ENCODE peak calls at places on chromosomes 3 and 15, in five cellular contexts. Y, R, E, H and S are unnamed samples.

GRCh38 chr3:115698851-115699535 is 75.7 kb downstream of the GAP43 start:
- DNase-seq in R (peak; percentile 72), E (no peak), Y (peak; percentile 18), H (no peak), S (peak; percentile 64)

GRCh38 chr15:97235285-97235985 is 725.1 kb upstream of the ARRDC4 start:
- DNase-seq in Y (peak; percentile 66), R (peak; percentile 78), E (no peak), H (peak; percentile 92), S (no peak)

GRCh38 chr3:184565421-184566211 is 4.0 kb downstream of the EPHB3 start:
- DNase-seq in Y (no peak), H (no peak), E (peak; percentile 79), R (peak; percentile 64), S (no peak)

GRCh38 chr15:31150732-31151212 is 49.2 kb upstream of the TRPM1 start:
- DNase-seq in R (peak; percentile 92), E (no peak), Y (peak; percentile 76), H (no peak), S (no peak)

GRCh38 chr3:38696034-38696433 is 46.5 kb upstream of the SCN5A start:
- DNase-seq in Y (no peak), E (no peak), H (no peak), R (no peak), S (no peak)

GRCh38 chr3:124845406-124845805 is 41.8 kb downstream of the ITGB5 start:
- DNase-seq in E (no peak), Y (no peak), H (no peak), R (no peak), S (no peak)

GRCh38 chr15:28896944-28897343 is 11.2 kb downstream of the APBA2 start:
- DNase-seq in E (no peak), R (no peak), H (no peak), Y (no peak), S (no peak)

GRCh38 chr3:33437556-33438283 is 2.5 kb downstream of the UBP1 start:
- DNase-seq in E (no peak), Y (no peak), R (peak; percentile 39), H (no peak), S (no peak)

GRCh38 chr3:68057637-68058320 is 403.4 kb upstream of the SUCLG2 start:
- DNase-seq in Y (no peak), E (no peak), R (no peak), H (no peak), S (no peak)

GRCh38 chr3:42763023-42763422 is 10.0 kb downstream of the CCDC13 start:
- DNase-seq in R (no peak), E (no peak), Y (no peak), H (no peak), S (no peak)

GRCh38 chr15:36414670-36415069 is 164.8 kb upstream of the CDIN1 start:
- DNase-seq in E (no peak), R (no peak), Y (no peak), H (no peak), S (no peak)

GRCh38 chr3:106438916-106439315 is 570.1 kb upstream of the CBLB start:
- DNase-seq in E (no peak), R (no peak), Y (no peak), H (no peak), S (no peak)

GRCh38 chr3:15797600-15798303 is at the start of gene ANKRD28:
- DNase-seq in Y (peak; percentile 30), E (no peak), H (no peak), R (peak; percentile 61), S (no peak)

GRCh38 chr15:71010439-71010838 is 104.8 kb upstream of the THSD4 start:
- DNase-seq in E (no peak), H (no peak), R (no peak), Y (no peak), S (no peak)

GRCh38 chr3:104291437-104291851 is 1075.3 kb upstream of the ALCAM start:
- DNase-seq in E (no peak), Y (no peak), R (peak; percentile 3), H (no peak), S (no peak)

GRCh38 chr3:57130426-57131209 is 34.5 kb downstream of the IL17RD start:
- DNase-seq in H (no peak), Y (peak; percentile 92), E (no peak), R (peak; percentile 97), S (peak; percentile 96)

GRCh38 chr3:133540896-133541674 is 32.4 kb upstream of the CDV3 start:
- DNase-seq in H (no peak), R (no peak), Y (no peak), E (no peak), S (no peak)

GRCh38 chr3:111924283-111924682 is 54.5 kb upstream of the ABHD10 start:
- DNase-seq in H (no peak), R (no peak), E (peak; percentile 66), Y (no peak), S (no peak)

GRCh38 chr15:67107014-67107812 is 41.8 kb downstream of the SMAD3 start:
- DNase-seq in Y (no peak), E (peak; percentile 76), R (no peak), H (no peak), S (no peak)

GRCh38 chr3:178063475-178063874 is 472.8 kb upstream of the KCNMB2 start:
- DNase-seq in R (no peak), Y (no peak), E (no peak), H (no peak), S (no peak)

GRCh38 chr15:74696808-74697207 is 984 bp upstream of the EDC3 start:
- DNase-seq in E (no peak), H (no peak), Y (no peak), R (no peak), S (no peak)

GRCh38 chr3:128486692-128487537 is 6.1 kb downstream of the GATA2 start:
- DNase-seq in Y (no peak), E (peak; percentile 43), H (no peak), R (peak; percentile 62), S (no peak)

GRCh38 chr3:178436773-178437172 is 99.5 kb upstream of the KCNMB2 start:
- DNase-seq in Y (no peak), R (peak; percentile 37), H (no peak), E (no peak), S (no peak)

GRCh38 chr3:76561494-76562242 is 478.2 kb upstream of the ROBO2 start:
- DNase-seq in H (no peak), Y (no peak), E (no peak), R (no peak), S (no peak)

GRCh38 chr15:46111730-46112129 is 476.9 kb downstream of the SQOR start:
- DNase-seq in R (no peak), H (no peak), Y (no peak), E (no peak), S (no peak)

GRCh38 chr15:79089890-79090486 is 592 bp downstream of the RASGRF1 start:
- DNase-seq in H (no peak), Y (peak; percentile 15), E (no peak), R (peak; percentile 44), S (no peak)

GRCh38 chr15:99442268-99442897 is 123.4 kb upstream of the MEF2A start:
- DNase-seq in H (peak; percentile 91), E (no peak), Y (no peak), R (no peak), S (no peak)

GRCh38 chr3:138347084-138347483 is 1.3 kb upstream of the MRAS start:
- DNase-seq in R (no peak), H (no peak), E (no peak), Y (no peak), S (no peak)

GRCh38 chr3:1828519-1828918 is 270.1 kb upstream of the CNTN4 start:
- DNase-seq in H (no peak), E (no peak), Y (no peak), R (no peak), S (no peak)

GRCh38 chr3:13624671-13625125 is 75.8 kb downstream of the FBLN2 start:
- DNase-seq in H (no peak), Y (no peak), R (no peak), E (no peak), S (no peak)

GRCh38 chr3:129549006-129549800 is 6.2 kb downstream of the H1-8 start:
- DNase-seq in R (no peak), E (no peak), Y (no peak), H (no peak), S (no peak)

GRCh38 chr3:134608957-134609525 is 41.8 kb downstream of the KY start:
- DNase-seq in R (no peak), Y (no peak), H (peak; percentile 80), E (no peak), S (no peak)

GRCh38 chr3:124352143-124352528 is 360.2 kb upstream of the ROPN1 start:
- DNase-seq in H (no peak), E (no peak), Y (no peak), R (no peak), S (no peak)

GRCh38 chr15:85404156-85404921 is 23.9 kb downstream of the AKAP13 start:
- DNase-seq in E (no peak), H (no peak), R (no peak), Y (no peak), S (no peak)

GRCh38 chr15:85405467-85405866 is 25.1 kb downstream of the AKAP13 start:
- DNase-seq in Y (no peak), R (no peak), E (no peak), H (no peak), S (no peak)

GRCh38 chr15:85403745-85404144 is 23.3 kb downstream of the AKAP13 start:
- DNase-seq in H (no peak), E (no peak), Y (no peak), R (no peak), S (no peak)

GRCh38 chr15:85406916-85407315 is 26.5 kb downstream of the AKAP13 start:
- DNase-seq in R (no peak), Y (no peak), H (no peak), E (no peak), S (no peak)

DNA sequence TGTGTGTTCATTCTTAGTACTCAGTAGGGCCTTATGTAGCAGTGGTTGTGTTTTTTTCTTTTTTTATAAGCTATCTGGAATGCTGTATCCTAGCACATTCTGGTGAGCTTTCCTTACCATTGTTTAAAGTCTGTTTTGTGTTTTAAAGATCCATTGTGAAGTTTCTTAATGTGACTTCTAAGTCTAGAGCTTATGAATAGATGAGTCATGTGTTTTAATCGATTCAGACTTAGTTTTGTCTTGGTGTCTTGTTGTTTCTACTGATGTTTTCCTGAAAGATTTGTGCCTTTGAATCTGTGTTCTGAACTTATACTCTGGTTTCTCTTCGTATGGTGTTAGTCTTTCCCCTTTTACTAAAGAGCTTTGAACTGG is 24.5 kb downstream of the AKAP13 start:
- DNase-seq in H (no peak), Y (peak; percentile 27), E (no peak), R (peak; percentile 14), S (no peak)
- H3K4me3 ChIP-seq in H (no peak overlapping the region), Y (no peak overlapping the region), E (no peak overlapping the region), R (no peak overlapping the region), S (no peak overlapping the region)

GRCh38 chr15:69116391-69116790 is 44.0 kb upstream of the GLCE start:
- DNase-seq in Y (no peak), H (no peak), E (no peak), R (no peak), S (no peak)
- H3K4me1 ChIP-seq in Y (peaks cover 14% of the 10 kb centered on the region), H (no peaks in the 10 kb centered on the region), E (no peaks in the 10 kb centered on the region), R (peaks cover 46% of the 10 kb centered on the region), S (peaks cover 18% of the 10 kb centered on the region)

DNA sequence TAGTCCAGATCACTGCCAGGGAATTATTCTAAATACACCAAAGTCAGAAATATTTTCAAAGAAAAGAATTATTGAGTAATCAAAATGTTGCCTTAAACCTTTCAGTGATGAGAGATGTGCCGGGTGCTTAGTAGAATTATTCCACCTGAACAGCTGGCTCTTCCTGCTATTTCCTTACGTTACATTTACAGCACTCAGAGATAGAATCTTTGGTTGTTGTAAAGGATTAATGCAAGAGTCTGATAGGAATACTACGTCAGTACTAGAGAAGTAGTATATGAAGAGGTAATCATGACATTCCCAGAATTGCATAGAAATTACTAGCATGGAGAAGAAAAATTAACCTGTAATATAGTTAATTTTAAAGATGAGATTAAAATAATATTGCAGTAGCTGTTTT is 50.9 kb upstream of the ZDHHC23 start:
- DNase-seq in Y (no peak), R (no peak), H (no peak), E (no peak), S (no peak)
- H3K4me3 ChIP-seq in Y (no peak overlapping the region), R (no peak overlapping the region), H (no peak overlapping the region), E (no peak overlapping the region), S (no peak overlapping the region)

GRCh38 chr15:59274126-59274970 is 67.7 kb downstream of the LDHAL6B start:
- DNase-seq in H (no peak), R (no peak), Y (no peak), E (no peak), S (no peak)
- H3K4me1 ChIP-seq in H (no peaks in the 10 kb centered on the region), R (no peaks in the 10 kb centered on the region), Y (no peaks in the 10 kb centered on the region), E (peaks cover 54% of the 10 kb centered on the region), S (no peaks in the 10 kb centered on the region)